ENCODE peak calls at places on chromosomes 12 and 14, in seven cellular contexts. E is tibial artery, F is K562, K is body of pancreas, T is OCI-LY7, I is pancreas, U is tibial nerve. P is an unnamed sample. For H3K4me1, the result is how much of the 10 kb centered on the place peaks cover.

GRCh38 chr12:98352218-98352811 is 163.1 kb upstream of the TMPO start:
- DNase-seq in E (no peak), F (no peak), K (no peak), T (no peak), I (no peak), U (no peak), P (no peak)

GRCh38 chr14:36426836-36427235 is 93.2 kb downstream of the NKX2-1 start:
- DNase-seq in E (no peak), F (no peak), K (no peak), T (no peak), I (no peak), U (no peak), P (no peak)

GRCh38 chr12:4191149-4191548 is 82.4 kb upstream of the CCND2 start:
- DNase-seq in E (no peak), F (no peak), K (no peak), T (no peak), I (no peak), U (no peak), P (no peak)

GRCh38 chr14:94088516-94088915 is 7.4 kb downstream of the IFI27L1 start:
- DNase-seq in E (no peak), F (no peak), K (no peak), T (no peak), I (no peak), U (no peak), P (no peak)

GRCh38 chr14:104214411-104214810 is 76.0 kb downstream of the KIF26A start:
- DNase-seq in E (no peak), F (no peak), K (no peak), T (no peak), I (no peak), U (no peak), P (no peak)

GRCh38 chr12:6962285-6963015 is 8.0 kb downstream of the PHB2 start:
- DNase-seq in E (peak), F (peak), K (peak), T (no peak), I (no peak), U (no peak), P (peak)

GRCh38 chr12:109111775-109112491 is 4.5 kb upstream of the ACACB start:
- DNase-seq in E (peak), F (peak), K (peak), T (peak), I (peak), U (peak), P (peak)

GRCh38 chr12:15050664-15051063 is 77.8 kb downstream of the PDE6H start:
- DNase-seq in E (no peak), F (no peak), K (no peak), T (no peak), I (no peak), U (no peak), P (no peak)

GRCh38 chr14:37991027-37991426 is 216.7 kb upstream of the SSTR1 start:
- DNase-seq in E (no peak), F (no peak), K (no peak), T (peak), I (no peak), U (no peak), P (no peak)

GRCh38 chr12:42707312-42707711 is 117.8 kb upstream of the PRICKLE1 start:
- DNase-seq in E (no peak), F (no peak), K (no peak), T (no peak), I (no peak), U (no peak), P (no peak)

GRCh38 chr12:42704810-42705401 is 115.4 kb upstream of the PRICKLE1 start:
- DNase-seq in E (no peak), F (no peak), K (no peak), T (no peak), I (no peak), U (no peak), P (no peak)

GRCh38 chr12:42704340-42704739 is 114.8 kb upstream of the PRICKLE1 start:
- DNase-seq in E (no peak), F (no peak), K (no peak), T (no peak), I (no peak), U (no peak), P (no peak)

GRCh38 chr12:42706331-42706730 is 116.8 kb upstream of the PRICKLE1 start:
- DNase-seq in E (no peak), F (no peak), K (no peak), T (no peak), I (no peak), U (no peak), P (no peak)

DNA sequence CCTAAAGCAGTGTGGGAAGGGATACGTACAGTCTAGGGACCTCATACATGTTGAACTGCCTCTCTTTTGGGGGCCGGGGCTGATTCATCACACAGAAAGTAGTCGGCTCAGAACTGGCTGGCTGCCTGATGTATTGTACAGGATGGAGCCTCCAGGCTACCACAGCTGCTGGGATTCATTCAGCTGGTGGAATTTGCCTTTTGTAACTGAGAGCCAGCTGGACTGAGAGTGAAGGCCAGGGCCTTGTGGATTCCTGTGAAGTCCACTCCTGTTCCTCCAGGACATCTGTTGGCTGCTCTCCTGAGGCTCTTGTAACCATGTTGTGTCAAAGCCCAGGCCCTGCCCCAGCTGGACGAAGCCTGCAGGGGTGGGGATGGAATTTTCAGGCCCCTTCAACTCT is 116.3 kb upstream of the PRICKLE1 start:
- DNase-seq in E (peak), F (no peak), K (peak), T (no peak), I (no peak), U (peak), P (peak)
- H3K27ac ChIP-seq in E (no peak), F (no peak), K (no peak), T (no peak), I (no peak), U (peak), P (peak)

GRCh38 chr14:54258382-54258781 is 138.4 kb upstream of the CDKN3 start:
- DNase-seq in E (no peak), F (no peak), K (no peak), T (no peak), I (no peak), U (no peak), P (no peak)
- H3K4me1 ChIP-seq in E (under half), F (under half), K (under half), T (under half), I (under half), U (under half), P (under half)

GRCh38 chr12:60107992-60108391 is 512.2 kb downstream of the SLC16A7 start:
- DNase-seq in E (no peak), F (no peak), K (no peak), T (no peak), I (no peak), U (no peak), P (no peak)

GRCh38 chr12:60100852-60101251 is 505.0 kb downstream of the SLC16A7 start:
- DNase-seq in E (no peak), F (no peak), K (no peak), T (no peak), I (no peak), U (no peak), P (no peak)

GRCh38 chr12:60101715-60102114 is 505.9 kb downstream of the SLC16A7 start:
- DNase-seq in E (no peak), F (no peak), K (no peak), T (no peak), I (no peak), U (no peak), P (no peak)

GRCh38 chr12:60112063-60112462 is 516.2 kb downstream of the SLC16A7 start:
- DNase-seq in E (no peak), F (no peak), K (no peak), T (no peak), I (no peak), U (no peak), P (no peak)

GRCh38 chr12:60106207-60106606 is 510.4 kb downstream of the SLC16A7 start:
- DNase-seq in E (no peak), F (no peak), K (no peak), T (no peak), I (no peak), U (no peak), P (no peak)
- TF ChIP-seq CTCF in E (no peak), F (peak), K (no peak), T (no peak), I (no peak), U (no peak), P (no peak)

GRCh38 chr12:106341086-106341879 is 16.3 kb upstream of the POLR3B start:
- DNase-seq in E (no peak), F (no peak), K (no peak), T (no peak), I (no peak), U (no peak), P (no peak)
- H3K27ac ChIP-seq in E (peak), F (no peak), K (no peak), T (no peak), I (no peak), U (peak), P (peak)

DNA sequence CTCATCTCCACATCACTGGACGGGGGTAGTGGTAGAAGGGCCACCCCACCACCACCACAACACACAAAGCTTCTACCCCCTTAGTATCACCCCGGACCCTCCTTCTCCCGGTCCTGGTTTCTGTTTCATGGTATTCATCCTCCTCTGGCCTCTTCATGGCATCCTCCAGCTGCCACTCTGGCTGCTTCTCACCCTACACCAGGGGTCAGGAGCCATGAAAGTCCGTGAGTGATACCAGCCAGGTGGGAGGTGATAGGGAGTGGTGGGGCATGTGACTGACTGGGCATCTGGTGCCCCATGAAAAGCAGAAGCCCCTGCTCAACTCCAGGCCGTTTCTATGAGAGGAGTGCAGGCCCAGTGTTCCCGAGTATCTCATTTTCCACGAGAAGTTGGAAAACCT is 151.4 kb upstream of the HIF1A start:
- DNase-seq in E (no peak), F (no peak), K (no peak), T (no peak), I (no peak), U (no peak), P (no peak)
- H3K4me1 ChIP-seq in E (under half), F (under half), K (under half), T (under half), I (under half), U (under half), P (half or more)

GRCh38 chr12:52561880-52562449 is 9.0 kb upstream of the KRT71 start:
- DNase-seq in E (no peak), F (peak), K (no peak), T (no peak), I (no peak), U (no peak), P (no peak)
- TF ChIP-seq CTCF in E (no peak), F (peak), K (no peak), T (peak), I (no peak), U (no peak), P (peak)

GRCh38 chr12:57497223-57498142 is 9.6 kb downstream of the MARS1 start:
- DNase-seq in E (no peak), F (no peak), K (no peak), T (no peak), I (peak), U (no peak), P (no peak)
- H3K27ac ChIP-seq in E (no peak), F (no peak), K (no peak), T (no peak), I (no peak), U (no peak), P (no peak)

DNA sequence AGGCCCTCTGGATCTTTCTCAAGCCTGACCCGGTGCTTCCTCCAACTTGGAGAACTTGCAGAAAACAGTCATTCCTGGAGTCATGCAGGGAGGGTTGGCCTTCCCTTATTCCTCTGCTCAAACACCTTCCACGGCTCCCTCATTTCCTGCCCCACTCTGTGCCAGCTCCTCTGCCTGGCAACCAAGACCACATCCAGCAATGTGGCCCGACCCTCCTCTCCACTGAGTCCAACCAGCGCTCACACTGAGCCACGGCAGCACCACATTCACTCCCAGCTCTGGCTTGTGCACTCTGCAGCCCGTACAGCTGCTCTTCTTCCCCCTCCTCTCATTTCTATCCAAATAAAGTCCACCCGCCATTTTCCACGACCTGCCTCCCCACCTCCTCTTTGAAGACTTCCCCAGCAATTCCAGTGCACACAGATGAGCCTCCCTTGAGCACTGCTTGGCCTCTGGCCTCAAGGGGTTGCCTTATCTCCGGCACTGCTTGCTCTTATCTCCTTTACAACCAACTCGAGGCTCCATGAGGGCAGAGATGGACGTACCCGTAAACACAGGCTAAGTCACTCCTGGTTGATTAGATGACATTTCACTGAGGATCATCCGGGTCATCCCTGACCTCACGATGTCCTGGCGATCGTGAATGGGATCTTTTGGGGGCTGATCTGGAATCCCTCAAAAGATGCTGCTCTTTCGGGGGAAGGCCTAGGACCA is 5.4 kb downstream of the PGF start:
- DNase-seq in E (no peak), F (no peak), K (no peak), T (no peak), I (no peak), U (no peak), P (no peak)
- H3K4me1 ChIP-seq in E (under half), F (under half), K (under half), T (under half), I (under half), U (under half), P (half or more)